ENCODE peak calls at places on chromosomes 2 and 18, in eight cellular contexts. T, K, Y, W, P, X, V and S are unnamed samples.

GRCh38 chr18:50734342-50734741 is 85.5 kb downstream of the MRO start:
- DNase-seq in T (no peak), K (no peak), Y (no peak), W (no peak), P (no peak), X (no peak), V (no peak), S (no peak)

GRCh38 chr2:80706541-80706940 is 402.0 kb upstream of the LRRTM1 start:
- DNase-seq in T (no peak), K (no peak), Y (no peak), W (no peak), P (no peak), X (no peak), V (no peak), S (no peak)

GRCh38 chr18:1014951-1015627 is 110.4 kb downstream of the ADCYAP1 start:
- DNase-seq in T (no peak), K (no peak), Y (no peak), W (no peak), P (no peak), X (no peak), V (no peak), S (no peak)

GRCh38 chr2:174063492-174064092 is 98.4 kb upstream of the SP3 start:
- DNase-seq in T (no peak), K (no peak), Y (no peak), W (no peak), P (no peak), X (no peak), V (no peak), S (no peak)

GRCh38 chr2:170361359-170361936 is 183.5 kb downstream of the MYO3B start:
- DNase-seq in T (peak), K (peak), Y (peak), W (peak), P (no peak), X (no peak), V (peak), S (peak)

GRCh38 chr2:10497797-10498251 is 49.7 kb upstream of the ODC1 start:
- DNase-seq in T (peak), K (peak), Y (peak), W (peak), P (no peak), X (no peak), V (peak), S (peak)

GRCh38 chr2:15359716-15360531 is 201.2 kb downstream of the NBAS start:
- DNase-seq in T (no peak), K (peak), Y (no peak), W (no peak), P (peak), X (no peak), V (no peak), S (no peak)

GRCh38 chr2:161332568-161332967 is 24.3 kb downstream of the PSMD14 start:
- DNase-seq in T (no peak), K (no peak), Y (no peak), W (no peak), P (no peak), X (no peak), V (no peak), S (no peak)

GRCh38 chr2:239805043-239805329 is 220.2 kb downstream of the NDUFA10 start:
- DNase-seq in T (no peak), K (no peak), Y (no peak), W (no peak), P (no peak), X (no peak), V (no peak), S (no peak)

GRCh38 chr2:5520352-5520996 is 171.7 kb upstream of the SOX11 start:
- DNase-seq in T (no peak), K (peak), Y (peak), W (no peak), P (peak), X (peak), V (peak), S (no peak)
- H3K27ac ChIP-seq in T (no peak), K (no peak), Y (peak), W (no peak), P (no peak), X (no peak), V (peak), S (no peak)

GRCh38 chr2:142878061-142878741 is 737 bp downstream of the KYNU start:
- DNase-seq in T (no peak), K (no peak), Y (no peak), W (no peak), P (no peak), X (no peak), V (no peak), S (no peak)
- H3K4me3 ChIP-seq in T (peak), K (no peak), Y (peak), W (no peak), P (no peak), X (no peak), V (peak), S (no peak)

GRCh38 chr18:73939391-73939790 is 208.2 kb downstream of the FBXO15 start:
- DNase-seq in T (no peak), K (no peak), Y (no peak), W (no peak), P (no peak), X (no peak), V (no peak), S (no peak)

GRCh38 chr18:73933666-73934065 is 214.0 kb downstream of the FBXO15 start:
- DNase-seq in T (no peak), K (no peak), Y (no peak), W (no peak), P (no peak), X (no peak), V (no peak), S (no peak)
- TF ChIP-seq CTCF in T (no peak), K (no peak), Y (no peak), W (no peak), P (no peak), X (no peak), V (no peak), S (no peak)

GRCh38 chr2:46704593-46704992 is 211.0 kb downstream of the MCFD2 start:
- DNase-seq in T (no peak), K (no peak), Y (no peak), W (no peak), P (no peak), X (no peak), V (no peak), S (no peak)
- H3K27ac ChIP-seq in T (no peak), K (no peak), Y (no peak), W (no peak), P (no peak), X (no peak), V (no peak), S (no peak)